ENCODE peak calls at places on chromosomes 5 and 9, in seven cellular contexts. D, R, Y, T, C, X and K are unnamed samples. For H3K36me3, the result is how much of the 10 kb centered on the place peaks cover.

GRCh38 chr9:110444911-110445310 is 107.2 kb upstream of the TXNDC8 start:
- DNase-seq in D (no peak), R (no peak), Y (peak), T (no peak), C (no peak), X (no peak), K (no peak)

GRCh38 chr5:52846443-52846842 is 58.7 kb downstream of the ITGA1 start:
- DNase-seq in D (no peak), R (no peak), Y (peak), T (no peak), C (no peak), X (no peak), K (no peak)

GRCh38 chr5:116738270-116738947 is 163.8 kb upstream of the SEMA6A start:
- DNase-seq in D (no peak), R (no peak), Y (no peak), T (no peak), C (peak), X (no peak), K (no peak)

GRCh38 chr5:157914389-157914788 is 55.4 kb upstream of the CLINT1 start:
- DNase-seq in D (no peak), R (no peak), Y (no peak), T (no peak), C (no peak), X (no peak), K (no peak)

GRCh38 chr9:70795841-70796240 is 325.6 kb downstream of the TRPM3 start:
- DNase-seq in D (no peak), R (no peak), Y (no peak), T (no peak), C (no peak), X (no peak), K (no peak)

GRCh38 chr9:2967779-2968178 is 123.9 kb upstream of the PUM3 start:
- DNase-seq in D (no peak), R (no peak), Y (no peak), T (no peak), C (no peak), X (no peak), K (no peak)

GRCh38 chr9:72665421-72665820 is 144.0 kb downstream of the TMC1 start:
- DNase-seq in D (no peak), R (no peak), Y (peak), T (no peak), C (no peak), X (no peak), K (no peak)

GRCh38 chr5:150989695-150990094 is 30.7 kb upstream of the GPX3 start:
- DNase-seq in D (no peak), R (peak), Y (no peak), T (no peak), C (peak), X (peak), K (no peak)

GRCh38 chr5:134070979-134071849 is 43.3 kb upstream of the TCF7 start:
- DNase-seq in D (no peak), R (no peak), Y (peak), T (peak), C (peak), X (no peak), K (peak)
- H3K4me3 ChIP-seq in D (peak), R (no peak), Y (no peak), T (peak), C (peak), X (no peak), K (peak)

GRCh38 chr9:124349267-124349666 is 66.0 kb downstream of the PSMB7 start:
- DNase-seq in D (no peak), R (no peak), Y (no peak), T (no peak), C (no peak), X (no peak), K (no peak)
- H3K36me3 ChIP-seq in D (under half), R (half or more), Y (half or more), T (half or more), C (under half), X (half or more), K (half or more)

GRCh38 chr5:127042593-127042992 is 12.2 kb upstream of the MARCHF3 start:
- DNase-seq in D (no peak), R (no peak), Y (peak), T (no peak), C (peak), X (peak), K (no peak)
- TF ChIP-seq CTCF in D (no peak), R (no peak), Y (peak), T (no peak), C (peak), X (peak), K (peak)

GRCh38 chr5:124649548-124650501 is 96.6 kb downstream of the ZNF608 start:
- DNase-seq in D (peak), R (no peak), Y (peak), T (peak), C (no peak), X (peak), K (peak)
- H3K4me3 ChIP-seq in D (peak), R (no peak), Y (peak), T (no peak), C (no peak), X (peak), K (no peak)